ENCODE peak calls at places on chromosomes 7 and 10, in six cellular contexts. P, O, Z, U, N and T are unnamed samples.

GRCh38 chr7:138316421-138317043 is 143.5 kb upstream of the TRIM24 start:
- DNase-seq in N (no peak), Z (no peak), U (no peak), O (no peak), P (no peak), T (no peak)

GRCh38 chr10:191703-192518 is 56.7 kb downstream of the ZMYND11 start:
- DNase-seq in U (no peak), P (peak; percentile 75), O (peak; percentile 84), N (peak; percentile 39), Z (peak; percentile 78), T (no peak)

GRCh38 chr10:81013771-81014170 is 476.1 kb downstream of the SH2D4B start:
- DNase-seq in Z (no peak), P (no peak), N (no peak), O (no peak), U (no peak), T (no peak)

GRCh38 chr10:70330671-70331070 is 46.9 kb upstream of the NPFFR1 start:
- DNase-seq in Z (no peak), P (no peak), O (no peak), N (no peak), U (no peak), T (no peak)

GRCh38 chr10:30413996-30414576 is 19.9 kb upstream of the MAP3K8 start:
- DNase-seq in N (no peak), U (no peak), O (peak; percentile 83), Z (peak; percentile 57), P (peak; percentile 71), T (no peak)

GRCh38 chr7:43721193-43721806 is 8.0 kb downstream of the COA1 start:
- DNase-seq in P (peak; percentile 71), U (peak; percentile 44), O (peak; percentile 77), Z (peak; percentile 27), N (no peak), T (no peak)

GRCh38 chr7:101614939-101615302 is 14.2 kb downstream of the MYL10 start:
- DNase-seq in P (no peak), Z (no peak), U (no peak), N (peak; percentile 49), O (peak; percentile 75), T (peak; percentile 89)

GRCh38 chr7:70218006-70218405 is 619.7 kb downstream of the AUTS2 start:
- DNase-seq in Z (no peak), P (no peak), U (no peak), O (no peak), N (no peak), T (no peak)

GRCh38 chr10:119190954-119191619 is 12.5 kb upstream of the PRDX3 start:
- DNase-seq in N (no peak), P (no peak), U (no peak), O (no peak), Z (no peak), T (no peak)

GRCh38 chr10:74875966-74876365 is 49.6 kb downstream of the KAT6B start:
- DNase-seq in N (no peak), P (peak; percentile 31), Z (no peak), U (no peak), O (no peak), T (no peak)

GRCh38 chr10:23192741-23193434 is 776 bp downstream of the PTF1A start:
- DNase-seq in O (peak; percentile 17), P (no peak), U (no peak), N (no peak), Z (no peak), T (no peak)

GRCh38 chr10:23194471-23194965 is 2.4 kb downstream of the PTF1A start:
- DNase-seq in U (no peak), P (no peak), N (no peak), Z (no peak), O (no peak), T (no peak)

GRCh38 chr10:23192396-23192740 is 256 bp downstream of the PTF1A start:
- DNase-seq in U (no peak), P (no peak), O (no peak), N (no peak), Z (no peak), T (no peak)

GRCh38 chr10:23194966-23195845 is 3.1 kb downstream of the PTF1A start:
- DNase-seq in Z (no peak), P (no peak), O (no peak), N (no peak), U (no peak), T (no peak)

DNA sequence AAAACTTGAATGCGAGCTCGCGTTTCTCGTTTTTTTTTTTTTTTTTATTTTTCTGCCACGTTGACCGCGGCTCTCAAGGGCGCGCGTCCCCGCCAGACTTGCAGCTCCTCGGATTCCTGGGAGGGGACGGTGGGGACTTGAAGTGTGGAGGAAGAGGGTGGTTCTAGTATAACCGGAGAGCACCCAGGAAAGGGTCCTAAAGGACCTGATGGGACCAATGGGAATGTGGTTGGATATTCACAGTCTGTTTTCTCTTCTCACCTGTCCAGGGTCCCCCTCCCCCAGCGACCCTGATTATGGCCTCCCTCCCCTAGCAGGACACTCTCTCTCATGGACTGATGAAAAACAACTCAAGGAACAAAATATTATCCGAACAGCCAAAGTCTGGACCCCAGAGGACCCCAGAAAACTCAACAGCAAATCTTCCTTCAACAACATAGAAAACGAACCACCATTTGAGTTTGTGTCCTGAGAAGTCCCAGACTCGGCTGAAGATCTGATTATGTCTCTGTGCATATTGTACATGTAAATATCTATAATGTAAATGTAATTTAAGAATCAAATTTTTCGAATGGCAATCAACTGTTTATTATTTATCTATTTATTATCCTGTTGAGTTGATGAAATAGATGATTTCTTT is 1.4 kb downstream of the PTF1A start:
- DNase-seq in Z (no peak), N (no peak), P (no peak), O (no peak), U (no peak), T (no peak)
- H3K4me3 ChIP-seq in Z (no peak overlapping the region), N (no peak overlapping the region), P (no peak overlapping the region), O (no peak overlapping the region), U (no peak overlapping the region), T (no peak overlapping the region)

GRCh38 chr7:106423111-106423510 is 138.3 kb upstream of the NAMPT start:
- DNase-seq in N (no peak), U (no peak), Z (no peak), P (no peak), O (no peak), T (no peak)
- H3K27ac ChIP-seq in N (no peak overlapping the region), U (no peak overlapping the region), Z (no peak overlapping the region), P (no peak overlapping the region), O (no peak overlapping the region), T (no peak overlapping the region)

GRCh38 chr10:31731711-31732110 is 196.9 kb downstream of the ARHGAP12 start:
- DNase-seq in N (no peak), Z (no peak), U (no peak), O (no peak), P (no peak), T (no peak)
- H3K36me3 ChIP-seq in N (no peaks in the 10 kb centered on the region), Z (no peaks in the 10 kb centered on the region), U (no peaks in the 10 kb centered on the region), O (no peaks in the 10 kb centered on the region), P (no peaks in the 10 kb centered on the region), T (no peaks in the 10 kb centered on the region)

DNA sequence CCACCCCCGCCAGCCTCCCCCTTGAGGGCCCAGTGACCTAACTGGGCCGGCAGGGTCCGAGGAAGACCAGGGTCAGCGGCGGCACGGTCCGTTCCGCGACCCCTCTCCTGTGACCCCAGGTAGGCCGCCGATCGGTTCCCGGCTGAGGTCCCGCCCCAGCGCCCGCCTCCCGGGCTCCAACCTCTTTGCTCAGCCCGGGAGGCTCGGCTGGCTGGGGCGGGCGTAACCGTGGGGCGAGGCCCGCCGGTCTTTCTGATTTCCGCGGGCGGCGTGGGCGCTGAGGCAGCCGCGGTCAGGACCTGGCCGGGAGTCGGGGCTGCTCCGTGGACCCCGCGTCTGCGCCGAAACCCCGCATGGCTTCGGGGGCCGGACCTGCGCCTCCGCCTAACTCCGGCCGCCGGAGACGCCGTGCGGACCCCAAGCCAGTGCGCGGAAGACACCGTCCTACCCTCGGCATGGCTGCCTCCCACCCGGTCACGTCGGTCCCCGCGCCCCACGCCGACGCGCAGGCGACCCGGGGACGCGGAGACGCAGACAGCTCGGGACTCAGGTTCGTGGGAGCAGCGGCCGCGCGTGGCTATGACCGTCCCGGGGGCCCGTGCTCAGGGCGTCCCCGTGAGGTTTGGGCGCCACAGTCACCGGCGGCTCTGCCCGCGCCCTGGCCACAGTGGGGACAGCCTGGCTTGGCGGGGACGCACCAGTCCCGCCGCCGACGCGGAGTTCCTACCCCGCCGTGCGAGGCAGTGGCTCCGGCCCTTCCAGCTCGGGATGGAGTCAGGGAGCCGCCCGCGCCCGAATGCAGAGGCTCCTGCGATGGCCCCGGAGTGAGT is 1.0 kb upstream of the VENTX start:
- DNase-seq in P (no peak), Z (no peak), O (peak; percentile 29), N (no peak), U (peak; percentile 6), T (no peak)
- H3K4me3 ChIP-seq in P (no peak overlapping the region), Z (no peak overlapping the region), O (no peak overlapping the region), N (peak overlapping the region; percentile 16), U (no peak overlapping the region), T (no peak overlapping the region)

DNA sequence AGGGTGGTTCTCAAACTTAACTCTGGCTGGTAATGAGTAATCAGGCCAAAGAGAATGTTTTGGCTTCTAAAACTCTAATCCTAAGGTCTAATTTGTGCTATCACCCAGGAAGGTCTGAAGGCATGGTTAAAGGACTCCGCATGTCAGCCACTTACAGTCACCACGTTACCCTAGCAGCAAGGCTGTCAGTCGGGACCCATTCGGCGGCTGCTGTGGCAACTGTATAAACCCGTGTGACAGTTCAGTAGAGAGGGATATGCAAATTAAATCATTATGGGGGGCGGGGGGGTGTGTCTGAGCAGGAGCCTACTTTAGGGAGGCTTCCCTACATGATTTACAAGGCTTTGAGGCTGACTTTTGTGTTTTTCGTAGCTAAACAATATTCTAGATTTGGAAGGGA is 284.5 kb downstream of the USP6NL start:
- DNase-seq in O (no peak), P (no peak), Z (no peak), N (no peak), U (no peak), T (no peak)
- H3K27ac ChIP-seq in O (no peak overlapping the region), P (no peak overlapping the region), Z (no peak overlapping the region), N (peak overlapping the region; percentile 64), U (no peak overlapping the region), T (no peak overlapping the region)